ENCODE peak calls at places on chromosomes 3 and 15, in seven cellular contexts. A, X, E, D, Y, T and U are unnamed samples.

GRCh38 chr15:63764124-63764827 is 69.5 kb downstream of the HERC1 start:
- DNase-seq in Y (no peak), D (no peak), T (no peak), A (no peak), E (no peak), X (no peak), U (no peak)

GRCh38 chr3:15967577-15967976 is 169.8 kb upstream of the ANKRD28 start:
- DNase-seq in A (no peak), T (no peak), X (no peak), E (no peak), Y (no peak), D (no peak), U (no peak)

GRCh38 chr3:143283432-143284128 is 164.0 kb downstream of the CHST2 start:
- DNase-seq in T (no peak), E (no peak), A (peak; percentile 49), X (no peak), Y (no peak), D (no peak), U (no peak)

GRCh38 chr3:127710473-127710941 is 37.8 kb downstream of the ABTB1 start:
- DNase-seq in E (no peak), D (no peak), Y (no peak), X (peak; percentile 47), A (no peak), T (no peak), U (no peak)

GRCh38 chr3:169659096-169659521 is 4.4 kb downstream of the MECOM start:
- DNase-seq in D (peak; percentile 46), X (peak; percentile 63), E (no peak), A (no peak), T (no peak), Y (no peak), U (no peak)

GRCh38 chr15:73926191-73927002 is at the start of gene LOXL1:
- DNase-seq in Y (no peak), E (peak; percentile 91), A (peak; percentile 53), T (peak; percentile 16), X (peak; percentile 89), D (peak; percentile 86), U (peak; percentile 54)

GRCh38 chr3:131995936-131996335 is 38.9 kb downstream of the CPNE4 start:
- DNase-seq in A (no peak), X (no peak), Y (no peak), D (no peak), E (peak; percentile 78), T (no peak), U (no peak)

GRCh38 chr3:31341130-31341529 is 191.6 kb upstream of the STT3B start:
- DNase-seq in A (no peak), Y (no peak), E (no peak), D (no peak), X (no peak), T (no peak), U (no peak)

GRCh38 chr3:100072328-100073048 is 41.8 kb downstream of the FILIP1L start:
- DNase-seq in Y (no peak), T (peak; percentile 21), X (no peak), E (peak; percentile 32), A (no peak), D (no peak), U (no peak)

GRCh38 chr3:2156244-2156847 is 57.7 kb downstream of the CNTN4 start:
- DNase-seq in X (no peak), Y (no peak), T (peak; percentile 2), A (no peak), D (no peak), E (peak; percentile 77), U (no peak)

GRCh38 chr3:102528727-102529126 is 93.9 kb downstream of the ZPLD1 start:
- DNase-seq in Y (no peak), T (no peak), D (no peak), E (no peak), A (no peak), X (no peak), U (no peak)

GRCh38 chr15:88651971-88652370 is 13.2 kb downstream of the ISG20 start:
- DNase-seq in Y (no peak), T (no peak), E (no peak), A (no peak), X (no peak), D (no peak), U (no peak)

GRCh38 chr15:79455361-79455760 is 23.2 kb downstream of the MINAR1 start:
- DNase-seq in Y (no peak), D (no peak), X (no peak), T (no peak), A (no peak), E (no peak), U (no peak)

GRCh38 chr3:66378256-66378655 is 122.6 kb downstream of the LRIG1 start:
- DNase-seq in A (no peak), D (no peak), E (peak; percentile 33), X (no peak), Y (no peak), T (peak; percentile 29), U (no peak)

GRCh38 chr3:127604035-127604434 is 5.8 kb downstream of the MCM2 start:
- DNase-seq in T (no peak), D (no peak), E (no peak), X (no peak), A (no peak), Y (no peak), U (no peak)

GRCh38 chr3:13064469-13064868 is 8.8 kb downstream of the IQSEC1 start:
- DNase-seq in D (no peak), E (no peak), Y (no peak), A (no peak), T (no peak), X (no peak), U (no peak)

GRCh38 chr3:171142985-171143384 is 116.5 kb upstream of the SLC2A2 start:
- DNase-seq in Y (no peak), X (no peak), E (peak; percentile 34), D (no peak), T (no peak), A (no peak), U (no peak)

GRCh38 chr3:123818921-123819429 is 65.2 kb downstream of the MYLK start:
- DNase-seq in X (no peak), T (no peak), Y (no peak), A (no peak), D (no peak), E (no peak), U (no peak)

GRCh38 chr3:157129782-157130137 is 30.2 kb downstream of the CCNL1 start:
- DNase-seq in D (no peak), T (no peak), A (no peak), X (no peak), E (peak; percentile 67), Y (no peak), U (no peak)

GRCh38 chr15:39434751-39435238 is 146.1 kb upstream of the THBS1 start:
- DNase-seq in T (no peak), Y (no peak), E (no peak), A (no peak), D (peak; percentile 42), X (no peak), U (no peak)

GRCh38 chr3:127162947-127163645 is 29.8 kb upstream of the PRR23E start:
- DNase-seq in A (no peak), X (no peak), T (no peak), E (peak; percentile 32), Y (no peak), D (no peak), U (no peak)

GRCh38 chr15:31472636-31473383 is 146.2 kb downstream of the KLF13 start:
- DNase-seq in T (peak; percentile 72), E (no peak), D (no peak), A (no peak), X (no peak), Y (no peak), U (no peak)

GRCh38 chr3:105944281-105944680 is 75.5 kb upstream of the CBLB start:
- DNase-seq in T (no peak), Y (no peak), E (no peak), X (no peak), D (no peak), A (no peak), U (no peak)

GRCh38 chr15:58527573-58528196 is 95.9 kb downstream of the LIPC start:
- DNase-seq in T (no peak), Y (no peak), D (no peak), X (no peak), E (no peak), A (no peak), U (no peak)

GRCh38 chr15:81888748-81889479 is 156.9 kb downstream of the MEX3B start:
- DNase-seq in Y (no peak), D (no peak), E (no peak), X (no peak), A (peak; percentile 59), T (no peak), U (no peak)

GRCh38 chr3:107143206-107143605 is 234.0 kb upstream of the CCDC54 start:
- DNase-seq in T (no peak), Y (no peak), E (peak; percentile 43), X (no peak), D (no peak), A (no peak), U (no peak)

GRCh38 chr15:70466895-70467529 is 296.3 kb downstream of the UACA start:
- DNase-seq in T (peak; percentile 65), A (no peak), Y (no peak), E (peak; percentile 73), X (peak; percentile 73), D (peak; percentile 65), U (peak; percentile 37)

GRCh38 chr15:38524156-38524555 is 40.5 kb downstream of the RASGRP1 start:
- DNase-seq in T (no peak), E (no peak), A (no peak), Y (no peak), X (no peak), D (no peak), U (no peak)